ENCODE peak calls at places on chromosomes 2 and 18, in seven cellular contexts. D is endothelial cell, K is fibroblast of lung, W is GM12864, O is Calu3, A is Caco-2, R is HFFc6. E is an unnamed sample.

GRCh38 chr18:11751305-11752115 is 62.4 kb downstream of the GNAL start:
- DNase-seq in D (peak; percentile 34), K (no peak), W (no peak), O (no peak), A (no peak), R (no peak), E (no peak)

GRCh38 chr2:219402665-219403515 is 15.2 kb upstream of the DNPEP start:
- DNase-seq in D (peak; percentile 63), K (peak; percentile 76), W (peak; percentile 21), O (peak; percentile 66), A (peak; percentile 80), R (peak; percentile 78), E (peak; percentile 51)

GRCh38 chr2:238097201-238097987 is 2.7 kb upstream of the ESPNL start:
- DNase-seq in D (no peak), K (no peak), W (no peak), O (no peak), A (no peak), R (no peak), E (no peak)

GRCh38 chr2:8312861-8313768 is 368.7 kb upstream of the ID2 start:
- DNase-seq in D (no peak), K (peak; percentile 39), W (peak; percentile 68), O (peak; percentile 16), A (no peak), R (no peak), E (no peak)

GRCh38 chr2:191376981-191377629 is 131.9 kb downstream of the MYO1B start:
- DNase-seq in D (peak; percentile 25), K (peak; percentile 97), W (no peak), O (peak; percentile 71), A (peak; percentile 63), R (peak; percentile 89), E (no peak)

GRCh38 chr2:179543361-179543901 is 278.8 kb upstream of the SESTD1 start:
- DNase-seq in D (no peak), K (peak; percentile 52), W (no peak), O (peak; percentile 30), A (peak; percentile 51), R (peak; percentile 53), E (no peak)

GRCh38 chr2:21102356-21102755 is 21.4 kb upstream of the TDRD15 start:
- DNase-seq in D (no peak), K (no peak), W (no peak), O (no peak), A (no peak), R (no peak), E (no peak)

GRCh38 chr2:237280235-237280634 is 133.7 kb downstream of the COL6A3 start:
- DNase-seq in D (no peak), K (peak; percentile 99), W (no peak), O (no peak), A (no peak), R (peak; percentile 94), E (no peak)

GRCh38 chr2:112634874-112635157 is 10.9 kb upstream of the SLC20A1 start:
- DNase-seq in D (no peak), K (no peak), W (no peak), O (no peak), A (no peak), R (no peak), E (no peak)

GRCh38 chr2:58856100-58856499 is 615.0 kb upstream of the FANCL start:
- DNase-seq in D (no peak), K (no peak), W (no peak), O (no peak), A (peak; percentile 42), R (no peak), E (no peak)

GRCh38 chr2:219207884-219208740 is 1.5 kb downstream of the ZFAND2B start:
- DNase-seq in D (no peak), K (peak; percentile 35), W (no peak), O (no peak), A (no peak), R (peak; percentile 49), E (no peak)

GRCh38 chr2:46521215-46521683 is 41.9 kb downstream of the TMEM247 start:
- DNase-seq in D (no peak), K (peak; percentile 62), W (no peak), O (no peak), A (no peak), R (peak; percentile 28), E (no peak)

GRCh38 chr2:135494503-135494902 is 36.5 kb downstream of the ZRANB3 start:
- DNase-seq in D (no peak), K (no peak), W (no peak), O (no peak), A (no peak), R (no peak), E (no peak)

GRCh38 chr2:159375241-159375640 is 88.7 kb upstream of the WDSUB1 start:
- DNase-seq in D (no peak), K (no peak), W (no peak), O (no peak), A (no peak), R (no peak), E (no peak)

GRCh38 chr2:118059919-118060478 is 28.3 kb upstream of the INSIG2 start:
- DNase-seq in D (no peak), K (peak; percentile 99), W (peak; percentile 43), O (no peak), A (no peak), R (peak; percentile 88), E (no peak)

GRCh38 chr18:55863876-55864275 is 275.9 kb upstream of the TCF4 start:
- DNase-seq in D (no peak), K (peak; percentile 45), W (no peak), O (no peak), A (no peak), R (no peak), E (no peak)

GRCh38 chr2:231308631-231309414 is 86.7 kb upstream of the B3GNT7 start:
- DNase-seq in D (no peak), K (peak; percentile 82), W (no peak), O (no peak), A (no peak), R (peak; percentile 64), E (no peak)

GRCh38 chr2:27627963-27628766 is 647 bp downstream of the CCDC121 start:
- DNase-seq in D (no peak), K (peak; percentile 99), W (no peak), O (peak; percentile 49), A (no peak), R (peak; percentile 91), E (no peak)

GRCh38 chr18:59021500-59021899 is 118.2 kb upstream of the SEC11C start:
- DNase-seq in D (no peak), K (no peak), W (no peak), O (no peak), A (no peak), R (no peak), E (no peak)

GRCh38 chr2:146317959-146318358 is 1526.9 kb upstream of the ACVR2A start:
- DNase-seq in D (no peak), K (peak; percentile 67), W (no peak), O (no peak), A (no peak), R (peak; percentile 65), E (no peak)

DNA sequence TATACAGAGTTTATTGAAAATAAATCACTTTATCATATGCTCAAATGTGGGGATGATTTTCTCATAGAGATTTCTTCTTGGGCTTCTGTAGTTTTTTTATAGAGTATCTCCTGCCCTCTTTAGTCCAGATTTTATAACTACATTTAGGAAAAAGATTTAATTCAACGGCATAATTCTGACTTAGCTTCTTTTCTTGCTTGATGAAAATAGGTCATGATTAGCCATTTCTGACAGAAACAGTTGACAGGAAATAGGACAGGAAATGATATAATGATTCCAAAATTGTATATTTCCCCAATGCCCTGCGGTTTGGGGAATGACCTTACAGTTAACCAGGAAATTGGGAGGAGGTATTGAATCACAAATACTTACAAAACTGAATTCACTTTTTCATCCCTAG is 1531.9 kb upstream of the ACVR2A start:
- DNase-seq in D (no peak), K (peak; percentile 23), W (no peak), O (no peak), A (no peak), R (peak; percentile 2), E (no peak)
- TF ChIP-seq CTCF in D (peak; percentile 14), K (peak; percentile 33), W (no peak), O (no peak), A (no peak), R (peak; percentile 58), E (peak; percentile 40)

GRCh38 chr2:221282386-221282785 is 289.7 kb downstream of the EPHA4 start:
- DNase-seq in D (no peak), K (no peak), W (no peak), O (no peak), A (no peak), R (no peak), E (no peak)

GRCh38 chr2:221289389-221289788 is 282.7 kb downstream of the EPHA4 start:
- DNase-seq in D (no peak), K (peak; percentile 60), W (no peak), O (no peak), A (no peak), R (no peak), E (no peak)

GRCh38 chr2:221285156-221285555 is 286.9 kb downstream of the EPHA4 start:
- DNase-seq in D (no peak), K (peak; percentile 19), W (no peak), O (no peak), A (no peak), R (no peak), E (no peak)

GRCh38 chr2:221289846-221290245 is 282.3 kb downstream of the EPHA4 start:
- DNase-seq in D (no peak), K (no peak), W (no peak), O (no peak), A (no peak), R (no peak), E (no peak)

GRCh38 chr2:221283896-221284295 is 288.2 kb downstream of the EPHA4 start:
- DNase-seq in D (no peak), K (peak; percentile 95), W (no peak), O (no peak), A (no peak), R (peak; percentile 44), E (no peak)
- TF ChIP-seq CTCF in D (no peak), K (no peak), W (no peak), O (no peak), A (no peak), R (no peak), E (no peak)

GRCh38 chr18:3297025-3297984 is 35.4 kb downstream of the MYL12B start:
- DNase-seq in D (peak; percentile 89), K (peak; percentile 94), W (peak; percentile 86), O (peak; percentile 94), A (peak; percentile 94), R (peak; percentile 23), E (no peak)
- TF ChIP-seq CTCF in D (peak; percentile 77), K (peak; percentile 22), W (peak; percentile 94), O (peak; percentile 50), A (peak; percentile 94), R (peak; percentile 52), E (peak; percentile 64)

GRCh38 chr2:154403242-154403790 is 295.2 kb upstream of the KCNJ3 start:
- DNase-seq in D (no peak), K (no peak), W (no peak), O (no peak), A (no peak), R (no peak), E (no peak)

GRCh38 chr2:154400891-154401290 is 297.6 kb upstream of the KCNJ3 start:
- DNase-seq in D (no peak), K (no peak), W (no peak), O (no peak), A (no peak), R (no peak), E (no peak)

DNA sequence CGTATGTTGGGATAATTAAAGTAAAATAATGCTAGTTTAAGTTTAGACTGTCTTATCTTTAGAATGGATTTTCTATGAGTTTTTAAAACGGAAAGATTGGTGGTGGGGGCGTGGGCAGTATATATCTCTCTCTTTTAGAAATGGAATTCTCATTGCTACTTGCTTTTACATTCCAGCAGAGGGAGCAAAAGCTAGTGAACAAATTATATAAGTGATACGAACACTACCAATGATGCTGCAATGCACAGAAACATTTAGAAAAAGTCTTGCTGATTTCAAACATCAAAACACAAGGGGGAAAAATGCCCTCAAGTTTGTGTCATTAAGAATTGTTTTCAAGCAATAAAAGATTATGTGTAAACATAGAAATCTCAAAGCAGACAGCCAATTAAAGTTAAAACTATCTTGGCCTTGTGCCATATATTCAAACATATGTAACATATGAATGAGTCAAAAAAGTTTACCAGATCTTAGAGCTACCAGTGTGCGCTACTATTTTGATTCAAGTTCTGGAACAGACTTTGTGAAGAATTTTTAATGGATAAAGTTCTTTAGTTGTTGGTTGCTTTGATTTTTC is 296.3 kb upstream of the KCNJ3 start:
- DNase-seq in D (no peak), K (peak; percentile 4), W (no peak), O (no peak), A (no peak), R (no peak), E (no peak)
- TF ChIP-seq CTCF in D (peak; percentile 53), K (peak; percentile 55), W (peak; percentile 24), O (peak; percentile 53), A (peak; percentile 60), R (peak; percentile 58), E (peak; percentile 48)

E was measured in D721Med.